ENCODE peak calls at places on chromosomes 13 and 19, in five cellular contexts. R, B, D, P and V are unnamed samples.

GRCh38 chr13:77919351-77920294 is 992 bp upstream of the EDNRB start:
- DNase-seq in B (peak), D (peak), P (peak), R (peak), V (no peak)

GRCh38 chr13:29573190-29573589 is 22.3 kb downstream of the SLC7A1 start:
- DNase-seq in B (peak), D (no peak), R (peak), P (no peak), V (peak)

GRCh38 chr19:616276-616675 is 17.1 kb downstream of the POLRMT start:
- DNase-seq in P (no peak), R (no peak), D (no peak), B (no peak), V (no peak)

GRCh38 chr19:30011051-30011578 is 69.1 kb downstream of the URI1 start:
- DNase-seq in R (no peak), D (no peak), B (peak), P (no peak), V (no peak)

GRCh38 chr13:78679329-78679728 is 20.4 kb upstream of the OBI1 start:
- DNase-seq in R (no peak), B (peak), P (no peak), D (no peak), V (no peak)

GRCh38 chr13:29756506-29756905 is 93.9 kb downstream of the UBL3 start:
- DNase-seq in P (no peak), B (peak), D (no peak), R (no peak), V (no peak)

GRCh38 chr13:109857803-109858202 is 71.4 kb upstream of the IRS2 start:
- DNase-seq in P (no peak), R (no peak), B (no peak), D (no peak), V (no peak)

GRCh38 chr13:111572956-111573355 is 252.5 kb downstream of the TEX29 start:
- DNase-seq in D (no peak), R (peak), B (no peak), P (no peak), V (no peak)

GRCh38 chr13:39565036-39565949 is 37.7 kb downstream of the LHFPL6 start:
- DNase-seq in P (no peak), B (peak), D (no peak), R (no peak), V (no peak)

GRCh38 chr13:32278456-32278855 is 36.7 kb downstream of the ZAR1L start:
- DNase-seq in R (no peak), P (no peak), B (peak), D (no peak), V (no peak)

GRCh38 chr13:94967183-94968039 is 255.1 kb upstream of the SOX21 start:
- DNase-seq in P (no peak), D (no peak), R (no peak), B (peak), V (no peak)

GRCh38 chr19:7669641-7670040 is 792 bp downstream of the RETN start:
- DNase-seq in B (no peak), D (no peak), R (no peak), P (no peak), V (no peak)

GRCh38 chr19:7668842-7669241 is at the start of gene RETN:
- DNase-seq in D (no peak), P (no peak), R (no peak), B (no peak), V (no peak)

GRCh38 chr19:7672522-7672921 is 3.7 kb downstream of the RETN start:
- DNase-seq in B (no peak), D (no peak), P (no peak), R (no peak), V (no peak)

GRCh38 chr19:7670150-7670784 is 1.4 kb downstream of the RETN start:
- DNase-seq in B (no peak), D (peak), R (no peak), P (no peak), V (no peak)

DNA sequence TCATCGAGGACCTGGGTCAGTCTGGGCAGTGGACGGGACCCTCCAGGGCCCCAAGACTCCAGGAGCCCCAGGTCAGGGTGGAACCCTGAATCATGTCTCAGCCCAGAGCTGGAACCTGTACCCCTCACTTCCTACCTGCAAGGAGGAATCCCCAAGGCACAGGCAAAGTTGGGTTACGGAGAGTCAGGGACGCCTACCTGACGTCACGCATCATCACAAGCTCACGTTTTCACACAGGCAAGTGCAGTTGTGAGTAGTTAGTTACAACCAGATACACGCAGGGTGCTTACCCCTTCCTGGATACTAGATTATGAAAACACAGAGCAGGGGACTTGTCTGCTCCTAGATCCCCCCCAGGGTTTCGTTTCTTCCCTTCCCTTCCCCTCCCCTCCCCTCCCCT is 1.9 kb downstream of the RETN start:
- DNase-seq in R (no peak), D (no peak), B (no peak), P (no peak), V (no peak)
- H3K4me3 ChIP-seq in R (no peak), D (peak), B (no peak), P (no peak), V (no peak)

DNA sequence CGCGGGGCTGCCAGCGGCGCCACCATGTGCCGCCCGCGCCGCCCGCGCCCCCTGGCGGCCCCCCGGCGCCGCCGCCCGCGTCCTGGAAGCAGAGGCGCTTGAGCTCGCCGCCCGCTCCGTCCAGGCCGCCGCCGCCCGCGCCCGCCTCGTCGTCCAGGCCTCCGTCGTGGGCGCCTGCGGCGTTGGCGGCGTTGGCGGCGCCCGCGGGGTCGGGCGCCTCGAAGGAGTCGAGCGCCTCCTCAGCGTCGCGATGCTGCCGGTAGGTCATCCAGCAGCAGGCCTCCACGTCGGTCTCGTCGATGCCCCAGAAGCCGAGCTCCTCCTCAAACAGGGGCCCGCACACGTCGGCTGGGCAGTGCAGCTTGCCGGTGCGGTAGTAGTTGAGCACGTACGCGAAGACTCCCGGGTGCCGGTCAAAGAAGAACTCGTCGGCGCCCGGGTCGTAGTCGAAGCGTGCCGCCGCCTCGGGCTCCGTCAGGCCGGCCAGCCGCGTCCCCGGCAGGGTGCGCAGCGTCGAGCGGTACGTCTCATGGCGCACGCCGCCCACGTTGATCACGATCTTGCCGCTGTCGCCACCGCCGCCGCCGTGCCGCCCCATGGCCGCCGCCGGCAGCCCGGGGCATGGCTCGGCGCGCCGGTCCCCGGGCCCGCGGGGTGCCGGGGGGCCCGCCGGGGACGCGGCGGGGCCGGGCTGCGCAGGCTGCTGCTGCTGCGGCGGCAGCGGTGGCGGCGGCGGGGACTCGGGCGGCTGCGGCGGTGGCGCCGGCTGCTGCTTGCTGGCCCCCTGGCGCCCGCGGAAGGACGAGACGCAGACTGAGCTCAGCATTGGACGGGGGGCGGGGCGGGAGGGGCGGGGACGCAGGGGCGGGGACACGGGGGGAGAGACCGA is 676 bp downstream of the KCNC3 start:
- DNase-seq in B (no peak), R (no peak), D (peak), P (no peak), V (no peak)
- TF ChIP-seq CTCF in B (no peak), R (peak), D (no peak), P (no peak), V (peak)

GRCh38 chr19:48629599-48630288 is 7.4 kb downstream of the DBP start:
- DNase-seq in P (no peak), D (no peak), R (peak), B (peak), V (no peak)
- H3K4me3 ChIP-seq in P (no peak), D (no peak), R (no peak), B (peak), V (no peak)

GRCh38 chr19:18339703-18340102 is 695 bp upstream of the PGPEP1 start:
- DNase-seq in P (no peak), B (peak), R (no peak), D (no peak), V (no peak)
- TF ChIP-seq CTCF in P (no peak), B (peak), R (peak), D (no peak), V (no peak)

GRCh38 chr19:48633148-48634035 is 3.8 kb downstream of the DBP start:
- DNase-seq in D (no peak), P (no peak), B (no peak), R (peak), V (no peak)
- H3K4me3 ChIP-seq in D (peak), P (no peak), B (no peak), R (no peak), V (peak)

GRCh38 chr19:43950834-43951626 is at the start of gene ZNF221:
- DNase-seq in R (peak), B (peak), P (peak), D (peak), V (peak)
- TF ChIP-seq CTCF in R (peak), B (peak), P (peak), D (peak), V (peak)

DNA sequence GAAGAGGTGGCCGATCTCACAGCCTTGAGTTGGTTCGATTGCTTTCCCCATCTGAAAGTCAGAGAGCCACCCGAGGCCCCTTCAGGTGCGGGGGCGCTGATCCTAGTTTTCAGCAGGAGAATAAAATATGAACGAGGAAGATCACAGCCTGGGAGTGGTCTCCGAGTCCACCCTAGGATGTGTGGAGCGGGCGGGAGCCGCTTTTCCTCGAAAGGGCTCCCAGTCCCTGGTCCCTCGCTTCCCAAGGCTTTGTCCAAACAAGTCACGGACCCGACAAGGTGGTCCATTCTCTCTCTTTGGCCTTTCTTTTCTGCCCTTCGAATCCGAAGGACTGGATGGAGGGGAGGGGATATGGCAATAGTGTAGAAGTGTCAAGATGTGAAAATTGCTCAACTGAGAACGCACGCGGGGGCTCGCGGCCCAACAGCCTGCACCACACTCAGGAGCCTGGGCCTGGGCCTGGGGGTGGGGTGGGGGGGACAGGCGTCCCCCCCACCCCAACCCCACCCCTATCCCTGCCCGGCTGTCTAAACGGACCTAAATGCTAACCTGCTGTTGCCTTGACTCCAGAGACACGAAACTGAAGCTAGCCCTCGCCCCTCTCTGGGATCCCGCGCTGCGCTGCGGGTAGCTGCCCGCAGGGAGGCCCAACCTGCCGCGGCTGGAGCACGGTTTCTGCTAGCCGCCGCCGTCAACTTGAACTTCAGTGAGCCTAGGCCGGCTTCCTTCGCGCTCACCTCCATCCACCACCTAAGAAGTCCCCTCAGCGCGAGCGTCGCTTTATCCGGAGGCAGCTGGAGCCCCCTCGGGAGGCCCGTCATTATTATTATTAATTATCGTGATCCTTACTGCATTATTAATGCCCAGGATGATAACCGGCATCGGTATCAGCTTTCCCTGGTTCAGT is 7.1 kb downstream of the ZIC2 start:
- DNase-seq in P (no peak), D (no peak), B (peak), R (no peak), V (no peak)
- H3K4me3 ChIP-seq in P (peak), D (no peak), B (peak), R (no peak), V (no peak)